ENCODE peak calls at places on chromosome 12, in four cellular contexts. One of them, this sample, is unnamed.

GRCh38 chr12:8609061-8609570 is 3.5 kb downstream of the AICDA start:
- DNase-seq in HL-60: peak
- DNase-seq in GM23338: peak
- DNase-seq in GM12878: no peak
- DNase-seq in this sample: peak

GRCh38 chr12:12872934-12873275 is 18.5 kb upstream of the GPRC5A start:
- DNase-seq in HL-60: no peak
- DNase-seq in GM23338: no peak
- DNase-seq in GM12878: no peak
- DNase-seq in this sample: no peak

GRCh38 chr12:52041695-52042123 is 9.5 kb upstream of the NR4A1 start:
- DNase-seq in GM12878: no peak
- DNase-seq in GM23338: peak
- DNase-seq in HL-60: no peak
- DNase-seq in this sample: no peak

GRCh38 chr12:109946505-109946904 is 46.4 kb downstream of the TCHP start:
- DNase-seq in HL-60: peak
- DNase-seq in GM23338: peak
- DNase-seq in GM12878: no peak
- DNase-seq in this sample: no peak

GRCh38 chr12:16003460-16003859 is 92.3 kb downstream of the DERA start:
- DNase-seq in GM12878: no peak
- DNase-seq in GM23338: no peak
- DNase-seq in HL-60: no peak
- DNase-seq in this sample: no peak

GRCh38 chr12:78829690-78830089 is 34.9 kb upstream of the SYT1 start:
- DNase-seq in HL-60: no peak
- DNase-seq in GM12878: no peak
- DNase-seq in GM23338: no peak
- DNase-seq in this sample: no peak

GRCh38 chr12:15863258-15863835 is 18.8 kb upstream of the STRAP start:
- DNase-seq in GM12878: no peak
- DNase-seq in HL-60: no peak
- DNase-seq in GM23338: peak
- DNase-seq in this sample: no peak

GRCh38 chr12:20492251-20492728 is 124.0 kb downstream of the PDE3A start:
- DNase-seq in HL-60: peak
- DNase-seq in GM12878: peak
- DNase-seq in GM23338: peak
- DNase-seq in this sample: peak

GRCh38 chr12:106205208-106206069 is 42.4 kb downstream of the CKAP4 start:
- DNase-seq in GM23338: peak
- DNase-seq in HL-60: no peak
- DNase-seq in GM12878: no peak
- DNase-seq in this sample: no peak

GRCh38 chr12:52949413-52950331 is 754 bp downstream of the KRT18 start:
- DNase-seq in HL-60: no peak
- DNase-seq in GM23338: peak
- DNase-seq in GM12878: no peak
- DNase-seq in this sample: peak

GRCh38 chr12:101038289-101038871 is 171.7 kb downstream of the SLC5A8 start:
- DNase-seq in GM12878: no peak
- DNase-seq in GM23338: no peak
- DNase-seq in HL-60: no peak
- DNase-seq in this sample: no peak

GRCh38 chr12:120994589-120995337 is 16.4 kb downstream of the HNF1A start:
- DNase-seq in GM23338: no peak
- DNase-seq in GM12878: no peak
- DNase-seq in HL-60: no peak
- DNase-seq in this sample: no peak

GRCh38 chr12:71216725-71217579 is 59.2 kb upstream of the TSPAN8 start:
- DNase-seq in GM12878: no peak
- DNase-seq in GM23338: peak
- DNase-seq in HL-60: peak
- DNase-seq in this sample: peak

GRCh38 chr12:121400332-121401139 is 618 bp downstream of the RNF34 start:
- DNase-seq in GM23338: peak
- DNase-seq in HL-60: peak
- DNase-seq in GM12878: peak
- DNase-seq in this sample: no peak

GRCh38 chr12:94100254-94100653 is 48.1 kb upstream of the PLXNC1 start:
- DNase-seq in GM12878: no peak
- DNase-seq in HL-60: no peak
- DNase-seq in GM23338: no peak
- DNase-seq in this sample: peak

GRCh38 chr12:110301065-110301806 is 20.2 kb downstream of the ATP2A2 start:
- DNase-seq in GM23338: no peak
- DNase-seq in GM12878: no peak
- DNase-seq in HL-60: no peak
- DNase-seq in this sample: no peak

GRCh38 chr12:46219147-46219891 is 49.5 kb downstream of the SLC38A1 start:
- DNase-seq in GM12878: no peak
- DNase-seq in HL-60: no peak
- DNase-seq in GM23338: no peak
- DNase-seq in this sample: no peak

GRCh38 chr12:121391619-121392324 is 8.1 kb upstream of the RNF34 start:
- DNase-seq in GM23338: no peak
- DNase-seq in HL-60: peak
- DNase-seq in GM12878: peak
- DNase-seq in this sample: no peak

GRCh38 chr12:132559652-132560420 is 50.5 kb downstream of the LRCOL1 start:
- DNase-seq in GM12878: no peak
- DNase-seq in HL-60: peak
- DNase-seq in GM23338: peak
- DNase-seq in this sample: no peak

GRCh38 chr12:104524026-104524425 is 67.3 kb downstream of the CHST11 start:
- DNase-seq in GM23338: no peak
- DNase-seq in GM12878: no peak
- DNase-seq in HL-60: no peak
- DNase-seq in this sample: no peak

GRCh38 chr12:24860546-24860945 is 88.4 kb downstream of the BCAT1 start:
- DNase-seq in HL-60: no peak
- DNase-seq in GM23338: no peak
- DNase-seq in GM12878: no peak
- DNase-seq in this sample: no peak

GRCh38 chr12:7609051-7609450 is 56.7 kb downstream of the APOBEC1 start:
- DNase-seq in GM12878: no peak
- DNase-seq in GM23338: no peak
- DNase-seq in HL-60: no peak
- DNase-seq in this sample: no peak

GRCh38 chr12:132572106-132572505 is 38.3 kb downstream of the LRCOL1 start:
- DNase-seq in GM23338: peak
- DNase-seq in GM12878: no peak
- DNase-seq in HL-60: no peak
- DNase-seq in this sample: no peak

GRCh38 chr12:39807043-39807442 is 187.4 kb upstream of the ABCD2 start:
- DNase-seq in GM12878: no peak
- DNase-seq in GM23338: peak
- DNase-seq in HL-60: peak
- DNase-seq in this sample: no peak

GRCh38 chr12:88572785-88573565 is 7.3 kb downstream of the KITLG start:
- DNase-seq in HL-60: no peak
- DNase-seq in GM12878: no peak
- DNase-seq in GM23338: peak
- DNase-seq in this sample: no peak

GRCh38 chr12:19239616-19240234 is 110.2 kb downstream of the PLEKHA5 start:
- DNase-seq in GM12878: no peak
- DNase-seq in GM23338: no peak
- DNase-seq in HL-60: no peak
- DNase-seq in this sample: no peak

GRCh38 chr12:104130760-104131159 is 7.2 kb downstream of the NFYB start:
- DNase-seq in GM23338: no peak
- DNase-seq in GM12878: no peak
- DNase-seq in HL-60: no peak
- DNase-seq in this sample: no peak

GRCh38 chr12:50467441-50467840 is 37.3 kb upstream of the DIP2B start:
- DNase-seq in GM23338: no peak
- DNase-seq in HL-60: no peak
- DNase-seq in GM12878: no peak
- DNase-seq in this sample: no peak

GRCh38 chr12:69608114-69608513 is 2.6 kb downstream of the LRRC10 start:
- DNase-seq in GM12878: no peak
- DNase-seq in HL-60: no peak
- DNase-seq in GM23338: no peak
- DNase-seq in this sample: no peak

GRCh38 chr12:103548622-103549601 is 38.2 kb upstream of the STAB2 start:
- DNase-seq in GM23338: peak
- DNase-seq in HL-60: peak
- DNase-seq in GM12878: peak
- DNase-seq in this sample: peak

GRCh38 chr12:75666126-75666979 is 154.9 kb upstream of the KRR1 start:
- DNase-seq in GM23338: no peak
- DNase-seq in HL-60: no peak
- DNase-seq in GM12878: no peak
- DNase-seq in this sample: no peak

GRCh38 chr12:122527478-122527944 is 462 bp downstream of the KNTC1 start:
- DNase-seq in HL-60: peak
- DNase-seq in GM12878: no peak
- DNase-seq in GM23338: peak
- DNase-seq in this sample: no peak

GRCh38 chr12:80490329-80490728 is 46.3 kb downstream of the PTPRQ start:
- DNase-seq in GM12878: no peak
- DNase-seq in HL-60: no peak
- DNase-seq in GM23338: peak
- DNase-seq in this sample: no peak

GRCh38 chr12:33314223-33314622 is 125.4 kb downstream of the SYT10 start:
- DNase-seq in HL-60: no peak
- DNase-seq in GM23338: no peak
- DNase-seq in GM12878: no peak
- DNase-seq in this sample: no peak

GRCh38 chr12:11684811-11685210 is 35.3 kb downstream of the ETV6 start:
- DNase-seq in GM23338: no peak
- DNase-seq in HL-60: no peak
- DNase-seq in GM12878: no peak
- DNase-seq in this sample: no peak

GRCh38 chr12:11685716-11686115 is 36.2 kb downstream of the ETV6 start:
- DNase-seq in HL-60: no peak
- DNase-seq in GM23338: no peak
- DNase-seq in GM12878: no peak
- DNase-seq in this sample: no peak

GRCh38 chr12:11687538-11687937 is 38.1 kb downstream of the ETV6 start:
- DNase-seq in HL-60: no peak
- DNase-seq in GM23338: no peak
- DNase-seq in GM12878: no peak
- DNase-seq in this sample: no peak

GRCh38 chr12:11685261-11685660 is 35.8 kb downstream of the ETV6 start:
- DNase-seq in GM12878: no peak
- DNase-seq in GM23338: no peak
- DNase-seq in HL-60: no peak
- DNase-seq in this sample: no peak

GRCh38 chr12:11686135-11686534 is 36.7 kb downstream of the ETV6 start:
- DNase-seq in GM12878: no peak
- DNase-seq in HL-60: no peak
- DNase-seq in GM23338: no peak
- DNase-seq in this sample: no peak
- TF ChIP-seq CTCF in GM12878: no peak
- TF ChIP-seq CTCF in HL-60: no peak
- TF ChIP-seq CTCF in GM23338: no peak
- TF ChIP-seq CTCF in this sample: no peak

DNA sequence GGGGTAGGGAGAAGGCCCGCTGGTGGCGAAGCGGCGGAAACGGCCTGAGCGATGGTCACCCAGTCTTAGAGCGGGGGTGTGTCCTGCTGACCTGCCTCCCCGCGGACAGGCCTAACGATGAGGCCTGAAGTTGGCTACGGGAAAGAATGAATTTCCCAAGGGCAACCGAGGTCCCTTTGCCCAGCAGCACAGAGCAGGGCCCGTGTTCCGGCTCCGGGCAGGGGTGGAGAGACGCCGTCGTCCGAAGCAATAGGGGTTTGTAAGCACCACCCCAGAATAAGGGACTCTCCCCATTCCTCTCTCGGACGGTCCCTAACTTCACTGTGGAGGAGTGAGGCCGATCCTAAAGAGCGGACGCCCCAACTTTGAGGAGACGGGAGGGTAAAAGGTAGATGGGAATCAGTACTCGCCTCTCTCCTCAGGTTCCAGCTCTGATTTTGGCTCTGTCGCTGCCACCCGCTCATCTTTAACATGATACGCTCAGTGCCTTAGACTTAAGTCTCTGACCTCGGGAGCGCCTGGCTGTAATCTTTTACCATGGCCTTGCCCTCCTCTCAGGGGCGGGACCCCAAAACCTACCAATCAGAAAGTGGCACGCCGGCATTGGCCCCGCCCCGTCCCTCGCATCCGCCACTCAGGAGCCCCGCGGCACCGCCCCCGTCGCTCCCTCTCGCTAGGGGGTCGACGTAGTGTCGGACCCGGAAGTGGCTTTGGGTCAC is at the start of gene DDIT3:
- DNase-seq in HL-60: peak
- DNase-seq in GM12878: peak
- DNase-seq in GM23338: peak
- DNase-seq in this sample: peak
- TF ChIP-seq REST in HL-60: peak
- TF ChIP-seq REST in GM12878: no peak
- TF ChIP-seq REST in GM23338: no peak
- TF ChIP-seq REST in this sample: peak

GRCh38 chr12:21941522-21942376 is 523 bp upstream of the ABCC9 start:
- DNase-seq in GM12878: no peak
- DNase-seq in GM23338: peak
- DNase-seq in HL-60: no peak
- DNase-seq in this sample: no peak
- TF ChIP-seq CTCF in GM12878: no peak
- TF ChIP-seq CTCF in GM23338: peak
- TF ChIP-seq CTCF in HL-60: no peak
- TF ChIP-seq CTCF in this sample: no peak

GRCh38 chr12:92248977-92249376 is 103.3 kb upstream of the BTG1 start:
- DNase-seq in GM12878: no peak
- DNase-seq in GM23338: no peak
- DNase-seq in HL-60: no peak
- DNase-seq in this sample: no peak
- TF ChIP-seq REST in GM12878: no peak
- TF ChIP-seq REST in GM23338: no peak
- TF ChIP-seq REST in HL-60: no peak
- TF ChIP-seq REST in this sample: no peak

DNA sequence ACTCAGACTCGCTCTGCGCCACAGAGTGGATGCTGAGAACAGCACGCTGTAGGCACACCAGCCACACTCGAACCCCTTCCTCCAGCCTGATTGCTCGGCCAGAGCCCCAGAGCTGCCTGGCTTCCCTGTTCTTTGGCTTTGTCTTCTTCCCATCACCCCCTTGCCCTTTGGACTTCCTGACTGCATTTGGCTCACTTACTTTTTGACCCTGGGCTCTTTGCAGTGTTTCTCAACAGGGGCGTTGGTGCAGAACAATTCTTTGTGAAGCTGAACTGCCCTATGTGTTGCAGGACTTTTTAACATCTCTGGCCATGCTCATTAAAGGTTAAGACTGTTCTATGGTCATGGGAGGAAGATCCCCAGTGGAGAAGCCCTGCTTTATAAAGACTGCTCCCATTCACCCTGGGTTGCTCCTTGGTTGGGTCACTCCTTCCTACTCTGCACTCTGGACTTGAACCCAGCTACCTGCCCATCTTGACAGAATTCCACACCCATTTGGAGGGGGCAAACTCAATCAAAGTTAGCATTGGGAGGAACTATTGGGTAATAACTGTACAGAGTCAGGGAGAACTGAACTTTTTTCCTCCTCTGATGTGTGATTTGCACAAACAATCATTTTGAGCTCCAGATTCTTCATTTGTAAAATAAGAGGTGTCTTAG is 127.7 kb upstream of the PLEKHG7 start:
- DNase-seq in HL-60: no peak
- DNase-seq in GM12878: no peak
- DNase-seq in GM23338: no peak
- DNase-seq in this sample: no peak
- TF ChIP-seq CTCF in HL-60: no peak
- TF ChIP-seq CTCF in GM12878: no peak
- TF ChIP-seq CTCF in GM23338: no peak
- TF ChIP-seq CTCF in this sample: no peak